ENCODE peak calls at places on chromosomes 16 and 17, in ten cellular contexts. One of them, this sample, is unnamed.

GRCh38 chr16:85622683-85623082 is 9.6 kb downstream of the GSE1 start:
- DNase-seq in K562: no peak
- DNase-seq in neural progenitor cell: no peak
- DNase-seq in GM23248: no peak
- DNase-seq in MM.1S: no peak
- DNase-seq in mammary epithelial cell: no peak
- DNase-seq in H9: no peak
- DNase-seq in DND-41: no peak
- DNase-seq in PC-3: no peak
- DNase-seq in IMR-90: no peak
- DNase-seq in this sample: no peak

GRCh38 chr16:71627631-71628236 is 1.8 kb downstream of the MARVELD3 start:
- DNase-seq in neural progenitor cell: peak; percentile 33
- DNase-seq in PC-3: no peak
- DNase-seq in mammary epithelial cell: no peak
- DNase-seq in MM.1S: no peak
- DNase-seq in H9: no peak
- DNase-seq in IMR-90: no peak
- DNase-seq in K562: peak; percentile 22
- DNase-seq in GM23248: no peak
- DNase-seq in DND-41: no peak
- DNase-seq in this sample: no peak

GRCh38 chr16:28096974-28097373 is 33.5 kb upstream of the GSG1L start:
- DNase-seq in PC-3: no peak
- DNase-seq in GM23248: peak; percentile 15
- DNase-seq in IMR-90: no peak
- DNase-seq in neural progenitor cell: no peak
- DNase-seq in K562: no peak
- DNase-seq in H9: no peak
- DNase-seq in DND-41: no peak
- DNase-seq in mammary epithelial cell: no peak
- DNase-seq in MM.1S: no peak
- DNase-seq in this sample: peak; percentile 78

GRCh38 chr17:76139801-76140660 is 1.0 kb downstream of the FOXJ1 start:
- DNase-seq in DND-41: no peak
- DNase-seq in MM.1S: no peak
- DNase-seq in IMR-90: no peak
- DNase-seq in PC-3: no peak
- DNase-seq in GM23248: peak; percentile 26
- DNase-seq in mammary epithelial cell: no peak
- DNase-seq in H9: peak; percentile 64
- DNase-seq in K562: peak; percentile 65
- DNase-seq in neural progenitor cell: peak; percentile 53
- DNase-seq in this sample: peak; percentile 77

GRCh38 chr16:79089735-79090284 is 510.7 kb downstream of the MAF start:
- DNase-seq in H9: no peak
- DNase-seq in IMR-90: no peak
- DNase-seq in neural progenitor cell: no peak
- DNase-seq in K562: no peak
- DNase-seq in DND-41: peak; percentile 93
- DNase-seq in GM23248: no peak
- DNase-seq in PC-3: no peak
- DNase-seq in mammary epithelial cell: no peak
- DNase-seq in MM.1S: peak; percentile 80
- DNase-seq in this sample: no peak

GRCh38 chr16:28990375-28991040 is 5.7 kb downstream of the LAT start:
- DNase-seq in PC-3: no peak
- DNase-seq in MM.1S: no peak
- DNase-seq in K562: no peak
- DNase-seq in DND-41: no peak
- DNase-seq in GM23248: peak; percentile 45
- DNase-seq in neural progenitor cell: no peak
- DNase-seq in IMR-90: no peak
- DNase-seq in H9: no peak
- DNase-seq in mammary epithelial cell: no peak
- DNase-seq in this sample: no peak

GRCh38 chr16:85352221-85352620 is 239.9 kb upstream of the CIBAR2 start:
- DNase-seq in GM23248: no peak
- DNase-seq in H9: no peak
- DNase-seq in PC-3: no peak
- DNase-seq in K562: no peak
- DNase-seq in DND-41: no peak
- DNase-seq in MM.1S: no peak
- DNase-seq in neural progenitor cell: peak; percentile 66
- DNase-seq in mammary epithelial cell: no peak
- DNase-seq in IMR-90: no peak
- DNase-seq in this sample: no peak

GRCh38 chr16:75254359-75254837 is 3.0 kb upstream of the BCAR1 start:
- DNase-seq in mammary epithelial cell: peak; percentile 86
- DNase-seq in PC-3: peak; percentile 68
- DNase-seq in H9: peak; percentile 78
- DNase-seq in K562: no peak
- DNase-seq in IMR-90: peak; percentile 88
- DNase-seq in neural progenitor cell: no peak
- DNase-seq in MM.1S: no peak
- DNase-seq in GM23248: peak; percentile 96
- DNase-seq in DND-41: no peak
- DNase-seq in this sample: peak; percentile 73

GRCh38 chr17:41614098-41614497 is 1.5 kb upstream of the KRT16 start:
- DNase-seq in DND-41: no peak
- DNase-seq in mammary epithelial cell: no peak
- DNase-seq in neural progenitor cell: no peak
- DNase-seq in MM.1S: no peak
- DNase-seq in H9: no peak
- DNase-seq in PC-3: no peak
- DNase-seq in GM23248: no peak
- DNase-seq in K562: no peak
- DNase-seq in IMR-90: no peak
- DNase-seq in this sample: peak; percentile 47

GRCh38 chr16:30535106-30535776 is 583 bp upstream of the ZNF747 start:
- DNase-seq in MM.1S: no peak
- DNase-seq in DND-41: peak; percentile 69
- DNase-seq in IMR-90: no peak
- DNase-seq in H9: peak; percentile 56
- DNase-seq in K562: no peak
- DNase-seq in GM23248: peak; percentile 35
- DNase-seq in neural progenitor cell: peak; percentile 41
- DNase-seq in mammary epithelial cell: no peak
- DNase-seq in PC-3: peak; percentile 19
- DNase-seq in this sample: no peak

GRCh38 chr16:30533748-30534367 is 800 bp downstream of the ZNF747 start:
- DNase-seq in IMR-90: no peak
- DNase-seq in GM23248: peak; percentile 62
- DNase-seq in MM.1S: peak; percentile 19
- DNase-seq in H9: no peak
- DNase-seq in mammary epithelial cell: no peak
- DNase-seq in neural progenitor cell: peak; percentile 17
- DNase-seq in K562: peak; percentile 27
- DNase-seq in PC-3: no peak
- DNase-seq in DND-41: peak; percentile 38
- DNase-seq in this sample: peak; percentile 45

GRCh38 chr16:30533146-30533522 is 1.5 kb downstream of the ZNF747 start:
- DNase-seq in H9: no peak
- DNase-seq in DND-41: no peak
- DNase-seq in K562: no peak
- DNase-seq in GM23248: no peak
- DNase-seq in MM.1S: no peak
- DNase-seq in PC-3: no peak
- DNase-seq in IMR-90: no peak
- DNase-seq in neural progenitor cell: no peak
- DNase-seq in mammary epithelial cell: no peak
- DNase-seq in this sample: no peak

GRCh38 chr16:30534368-30535105 is at the start of gene ZNF747:
- DNase-seq in IMR-90: peak; percentile 75
- DNase-seq in mammary epithelial cell: peak; percentile 75
- DNase-seq in GM23248: peak; percentile 88
- DNase-seq in neural progenitor cell: peak; percentile 95
- DNase-seq in MM.1S: peak; percentile 92
- DNase-seq in K562: peak; percentile 83
- DNase-seq in DND-41: peak; percentile 96
- DNase-seq in H9: peak; percentile 91
- DNase-seq in PC-3: peak; percentile 82
- DNase-seq in this sample: peak; percentile 97

DNA sequence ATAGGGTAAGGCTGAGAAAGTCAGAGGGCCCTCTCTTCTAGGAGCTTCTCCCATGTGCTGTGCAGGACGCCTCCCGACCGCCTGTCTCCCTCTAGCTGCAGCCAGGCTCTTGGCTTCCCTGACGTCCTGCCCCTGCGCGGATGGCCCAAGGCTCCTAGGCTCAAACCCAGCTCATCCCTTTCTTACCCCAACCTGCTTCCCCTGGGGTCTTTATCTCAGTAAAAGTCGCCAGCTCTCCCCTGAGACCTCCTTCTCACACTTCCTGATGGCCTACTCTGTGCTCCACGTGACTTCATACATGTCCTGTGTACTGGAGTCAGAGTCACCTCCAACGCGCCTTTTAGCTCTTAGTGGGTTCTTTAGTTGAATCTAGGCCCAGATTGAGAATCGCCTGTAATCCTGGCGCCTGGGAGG is 1.1 kb upstream of the ZNF747 start:
- DNase-seq in DND-41: peak; percentile 78
- DNase-seq in K562: peak; percentile 74
- DNase-seq in MM.1S: no peak
- DNase-seq in neural progenitor cell: peak; percentile 82
- DNase-seq in GM23248: peak; percentile 86
- DNase-seq in IMR-90: peak; percentile 62
- DNase-seq in mammary epithelial cell: peak; percentile 62
- DNase-seq in H9: peak; percentile 81
- DNase-seq in PC-3: peak; percentile 30
- DNase-seq in this sample: peak; percentile 93
- H3K9ac ChIP-seq in DND-41: peak overlapping the region; percentile 70
- H3K9ac ChIP-seq in K562: peak overlapping the region; percentile 88
- H3K9ac ChIP-seq in MM.1S: no peak overlapping the region
- H3K9ac ChIP-seq in neural progenitor cell: no peak overlapping the region
- H3K9ac ChIP-seq in GM23248: peak overlapping the region; percentile 92
- H3K9ac ChIP-seq in IMR-90: peak overlapping the region; percentile 88
- H3K9ac ChIP-seq in mammary epithelial cell: peak overlapping the region; percentile 54
- H3K9ac ChIP-seq in H9: peak overlapping the region; percentile 92
- H3K9ac ChIP-seq in PC-3: peak overlapping the region; percentile 95
- H3K9ac ChIP-seq in this sample: peak overlapping the region; percentile 89

GRCh38 chr16:2420035-2420434 is 9.2 kb upstream of the CCNF start:
- DNase-seq in IMR-90: peak; percentile 20
- DNase-seq in PC-3: no peak
- DNase-seq in MM.1S: no peak
- DNase-seq in neural progenitor cell: no peak
- DNase-seq in DND-41: no peak
- DNase-seq in GM23248: peak; percentile 22
- DNase-seq in K562: no peak
- DNase-seq in H9: no peak
- DNase-seq in mammary epithelial cell: no peak
- DNase-seq in this sample: no peak

GRCh38 chr16:2415085-2415484 is 14.2 kb upstream of the CCNF start:
- DNase-seq in IMR-90: no peak
- DNase-seq in neural progenitor cell: no peak
- DNase-seq in K562: no peak
- DNase-seq in PC-3: no peak
- DNase-seq in DND-41: no peak
- DNase-seq in mammary epithelial cell: no peak
- DNase-seq in MM.1S: no peak
- DNase-seq in GM23248: no peak
- DNase-seq in H9: no peak
- DNase-seq in this sample: no peak
- H3K9ac ChIP-seq in IMR-90: no peak overlapping the region
- H3K9ac ChIP-seq in neural progenitor cell: no peak overlapping the region
- H3K9ac ChIP-seq in K562: no peak overlapping the region
- H3K9ac ChIP-seq in PC-3: no peak overlapping the region
- H3K9ac ChIP-seq in DND-41: no peak overlapping the region
- H3K9ac ChIP-seq in mammary epithelial cell: no peak overlapping the region
- H3K9ac ChIP-seq in MM.1S: no peak overlapping the region
- H3K9ac ChIP-seq in GM23248: no peak overlapping the region
- H3K9ac ChIP-seq in H9: no peak overlapping the region
- H3K9ac ChIP-seq in this sample: no peak overlapping the region

GRCh38 chr16:2478273-2478672 is 3.3 kb downstream of the TBC1D24 start:
- DNase-seq in DND-41: no peak
- DNase-seq in MM.1S: no peak
- DNase-seq in H9: no peak
- DNase-seq in GM23248: no peak
- DNase-seq in PC-3: no peak
- DNase-seq in IMR-90: no peak
- DNase-seq in neural progenitor cell: no peak
- DNase-seq in mammary epithelial cell: no peak
- DNase-seq in K562: no peak
- DNase-seq in this sample: no peak
- H3K9ac ChIP-seq in DND-41: no peak overlapping the region
- H3K9ac ChIP-seq in MM.1S: no peak overlapping the region
- H3K9ac ChIP-seq in H9: no peak overlapping the region
- H3K9ac ChIP-seq in GM23248: no peak overlapping the region
- H3K9ac ChIP-seq in PC-3: no peak overlapping the region
- H3K9ac ChIP-seq in IMR-90: no peak overlapping the region
- H3K9ac ChIP-seq in neural progenitor cell: no peak overlapping the region
- H3K9ac ChIP-seq in mammary epithelial cell: no peak overlapping the region
- H3K9ac ChIP-seq in K562: peak overlapping the region; percentile 77
- H3K9ac ChIP-seq in this sample: no peak overlapping the region

GRCh38 chr17:46818319-46818928 is at the start of gene WNT3:
- DNase-seq in DND-41: no peak
- DNase-seq in MM.1S: no peak
- DNase-seq in PC-3: no peak
- DNase-seq in GM23248: no peak
- DNase-seq in mammary epithelial cell: no peak
- DNase-seq in neural progenitor cell: peak; percentile 82
- DNase-seq in H9: peak; percentile 97
- DNase-seq in K562: peak; percentile 86
- DNase-seq in IMR-90: no peak
- DNase-seq in this sample: no peak

GRCh38 chr17:46819906-46820351 is 1.4 kb upstream of the WNT3 start:
- DNase-seq in IMR-90: no peak
- DNase-seq in K562: no peak
- DNase-seq in H9: peak; percentile 77
- DNase-seq in neural progenitor cell: peak; percentile 56
- DNase-seq in DND-41: no peak
- DNase-seq in mammary epithelial cell: no peak
- DNase-seq in PC-3: no peak
- DNase-seq in MM.1S: no peak
- DNase-seq in GM23248: no peak
- DNase-seq in this sample: no peak

GRCh38 chr17:46818929-46819859 is 702 bp upstream of the WNT3 start:
- DNase-seq in DND-41: no peak
- DNase-seq in PC-3: no peak
- DNase-seq in IMR-90: no peak
- DNase-seq in MM.1S: no peak
- DNase-seq in neural progenitor cell: peak; percentile 84
- DNase-seq in mammary epithelial cell: no peak
- DNase-seq in H9: peak; percentile 96
- DNase-seq in GM23248: peak; percentile 43
- DNase-seq in K562: peak; percentile 83
- DNase-seq in this sample: no peak

GRCh38 chr17:46817151-46817900 is 1.2 kb downstream of the WNT3 start:
- DNase-seq in MM.1S: no peak
- DNase-seq in GM23248: no peak
- DNase-seq in K562: no peak
- DNase-seq in mammary epithelial cell: no peak
- DNase-seq in neural progenitor cell: peak; percentile 39
- DNase-seq in DND-41: no peak
- DNase-seq in PC-3: no peak
- DNase-seq in H9: peak; percentile 43
- DNase-seq in IMR-90: no peak
- DNase-seq in this sample: no peak

DNA sequence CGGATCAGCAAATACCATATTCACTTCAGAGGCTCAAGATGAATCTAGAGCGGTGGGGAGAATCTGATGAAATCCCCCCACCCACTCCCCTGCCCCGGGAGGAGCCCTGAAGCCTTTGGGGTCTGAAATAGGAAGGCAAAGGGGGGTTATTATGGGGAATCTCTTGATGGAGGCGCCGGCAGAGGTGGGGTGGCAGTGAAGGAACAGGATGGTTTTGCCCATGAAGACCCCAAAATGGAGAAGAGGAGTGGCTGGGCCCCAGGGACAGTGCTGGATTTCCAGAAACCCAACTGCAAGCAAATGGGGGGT is 637 bp downstream of the WNT3 start:
- DNase-seq in PC-3: no peak
- DNase-seq in H9: no peak
- DNase-seq in neural progenitor cell: no peak
- DNase-seq in DND-41: no peak
- DNase-seq in mammary epithelial cell: no peak
- DNase-seq in MM.1S: no peak
- DNase-seq in IMR-90: no peak
- DNase-seq in K562: no peak
- DNase-seq in GM23248: no peak
- DNase-seq in this sample: no peak
- H3K9ac ChIP-seq in PC-3: no peak overlapping the region
- H3K9ac ChIP-seq in H9: no peak overlapping the region
- H3K9ac ChIP-seq in neural progenitor cell: no peak overlapping the region
- H3K9ac ChIP-seq in DND-41: no peak overlapping the region
- H3K9ac ChIP-seq in mammary epithelial cell: no peak overlapping the region
- H3K9ac ChIP-seq in MM.1S: no peak overlapping the region
- H3K9ac ChIP-seq in IMR-90: no peak overlapping the region
- H3K9ac ChIP-seq in K562: no peak overlapping the region
- H3K9ac ChIP-seq in GM23248: no peak overlapping the region
- H3K9ac ChIP-seq in this sample: no peak overlapping the region

This sample was measured in kidney.